ENCODE peak calls at places on chromosomes 16 and 17, in five cellular contexts. One of them, this sample, is unnamed.

GRCh38 chr17:66466933-66467367 is 164.5 kb downstream of the PRKCA start:
- DNase-seq in K562: peak
- DNase-seq in H1: no peak
- DNase-seq in A549: peak
- DNase-seq in HepG2: peak
- DNase-seq in this sample: no peak

GRCh38 chr17:76404256-76404655 is 19.8 kb downstream of the SPHK1 start:
- DNase-seq in K562: no peak
- DNase-seq in H1: no peak
- DNase-seq in A549: no peak
- DNase-seq in HepG2: no peak
- DNase-seq in this sample: no peak

GRCh38 chr16:89602273-89602951 is 11.0 kb upstream of the DPEP1 start:
- DNase-seq in K562: peak
- DNase-seq in H1: no peak
- DNase-seq in A549: peak
- DNase-seq in HepG2: no peak
- DNase-seq in this sample: no peak

GRCh38 chr16:81429045-81429521 is 15.5 kb upstream of the CMIP start:
- DNase-seq in K562: peak
- DNase-seq in H1: no peak
- DNase-seq in A549: peak
- DNase-seq in HepG2: peak
- DNase-seq in this sample: no peak

GRCh38 chr17:61770043-61770442 is 93.3 kb downstream of the BRIP1 start:
- DNase-seq in K562: no peak
- DNase-seq in H1: no peak
- DNase-seq in A549: no peak
- DNase-seq in HepG2: no peak
- DNase-seq in this sample: no peak

GRCh38 chr16:67430504-67431076 is 331 bp upstream of the HSD11B2 start:
- DNase-seq in K562: peak
- DNase-seq in H1: no peak
- DNase-seq in A549: no peak
- DNase-seq in HepG2: peak
- DNase-seq in this sample: no peak

GRCh38 chr17:42937712-42938596 is 26.3 kb downstream of the AARSD1 start:
- DNase-seq in K562: peak
- DNase-seq in H1: peak
- DNase-seq in A549: peak
- DNase-seq in HepG2: peak
- DNase-seq in this sample: no peak

GRCh38 chr17:76735006-76735405 is 2.1 kb downstream of the SRSF2 start:
- DNase-seq in K562: no peak
- DNase-seq in H1: no peak
- DNase-seq in A549: peak
- DNase-seq in HepG2: peak
- DNase-seq in this sample: no peak

GRCh38 chr16:71627631-71628236 is 1.8 kb downstream of the MARVELD3 start:
- DNase-seq in K562: peak
- DNase-seq in H1: no peak
- DNase-seq in A549: no peak
- DNase-seq in HepG2: no peak
- DNase-seq in this sample: no peak

GRCh38 chr17:82439829-82440365 is 10.7 kb downstream of the CYBC1 start:
- DNase-seq in K562: no peak
- DNase-seq in H1: no peak
- DNase-seq in A549: no peak
- DNase-seq in HepG2: no peak
- DNase-seq in this sample: no peak

GRCh38 chr17:67246648-67247415 is 1.8 kb upstream of the HELZ start:
- DNase-seq in K562: peak
- DNase-seq in H1: peak
- DNase-seq in A549: peak
- DNase-seq in HepG2: peak
- DNase-seq in this sample: peak

GRCh38 chr17:61574542-61575351 is 16.3 kb downstream of the NACA2 start:
- DNase-seq in K562: peak
- DNase-seq in H1: no peak
- DNase-seq in A549: peak
- DNase-seq in HepG2: peak
- DNase-seq in this sample: no peak

GRCh38 chr17:9236286-9237052 is 215.2 kb downstream of the NTN1 start:
- DNase-seq in K562: no peak
- DNase-seq in H1: no peak
- DNase-seq in A549: no peak
- DNase-seq in HepG2: no peak
- DNase-seq in this sample: no peak

GRCh38 chr16:49748322-49748721 is 107.6 kb downstream of the ZNF423 start:
- DNase-seq in K562: no peak
- DNase-seq in H1: no peak
- DNase-seq in A549: no peak
- DNase-seq in HepG2: no peak
- DNase-seq in this sample: no peak

GRCh38 chr17:17768415-17769088 is 68.2 kb downstream of the SREBF1 start:
- DNase-seq in K562: no peak
- DNase-seq in H1: no peak
- DNase-seq in A549: no peak
- DNase-seq in HepG2: no peak
- DNase-seq in this sample: no peak

GRCh38 chr17:2028737-2029136 is 1.2 kb upstream of the DPH1 start:
- DNase-seq in K562: no peak
- DNase-seq in H1: no peak
- DNase-seq in A549: no peak
- DNase-seq in HepG2: no peak
- DNase-seq in this sample: no peak

GRCh38 chr17:71516149-71516548 is 604.7 kb upstream of the SOX9 start:
- DNase-seq in K562: no peak
- DNase-seq in H1: no peak
- DNase-seq in A549: no peak
- DNase-seq in HepG2: no peak
- DNase-seq in this sample: no peak
- TF ChIP-seq KDM1A in K562: no peak
- TF ChIP-seq KDM1A in H1: no peak
- TF ChIP-seq KDM1A in A549: no peak
- TF ChIP-seq KDM1A in HepG2: no peak
- TF ChIP-seq KDM1A in this sample: no peak

DNA sequence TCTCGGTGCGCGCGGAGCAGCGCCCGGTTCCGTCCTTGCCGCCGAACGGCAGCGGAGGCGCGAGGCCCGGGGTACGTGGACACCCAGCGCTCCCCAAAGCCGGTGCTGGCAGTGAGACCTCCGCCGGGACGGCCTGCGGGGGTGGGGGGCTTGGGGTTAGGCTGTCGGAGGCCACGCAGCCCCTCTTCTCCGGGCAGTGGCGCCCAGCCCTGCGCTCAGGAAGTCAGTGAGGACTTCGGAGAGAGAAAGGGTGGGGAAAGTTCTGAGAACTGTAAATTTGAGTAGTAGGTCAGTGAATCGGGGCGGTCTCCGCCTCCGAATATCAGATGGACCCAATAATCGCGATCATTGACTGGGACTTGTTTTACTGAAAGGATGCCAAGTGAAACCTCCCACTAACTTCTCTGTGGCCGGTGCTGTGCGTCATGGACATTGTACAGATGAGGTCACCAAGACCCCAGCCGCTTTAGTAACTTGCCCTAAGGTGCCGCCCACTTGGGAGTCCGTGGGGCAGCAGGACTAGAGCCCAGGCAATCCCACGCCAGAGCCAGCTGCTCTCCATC is 468 bp downstream of the IL4R start:
- DNase-seq in K562: no peak
- DNase-seq in H1: no peak
- DNase-seq in A549: peak
- DNase-seq in HepG2: peak
- DNase-seq in this sample: no peak
- TF ChIP-seq KDM1A in K562: peak
- TF ChIP-seq KDM1A in H1: no peak
- TF ChIP-seq KDM1A in A549: no peak
- TF ChIP-seq KDM1A in HepG2: no peak
- TF ChIP-seq KDM1A in this sample: no peak

GRCh38 chr17:80005360-80006338 is 30.0 kb downstream of the TBC1D16 start:
- DNase-seq in K562: peak
- DNase-seq in H1: no peak
- DNase-seq in A549: peak
- DNase-seq in HepG2: peak
- DNase-seq in this sample: no peak
- TF ChIP-seq KDM1A in K562: no peak
- TF ChIP-seq KDM1A in H1: peak
- TF ChIP-seq KDM1A in A549: no peak
- TF ChIP-seq KDM1A in HepG2: no peak
- TF ChIP-seq KDM1A in this sample: no peak

GRCh38 chr17:235831-236640 is 54.6 kb upstream of the DOC2B start:
- DNase-seq in K562: no peak
- DNase-seq in H1: no peak
- DNase-seq in A549: no peak
- DNase-seq in HepG2: no peak
- DNase-seq in this sample: no peak
- TF ChIP-seq KDM1A in K562: no peak
- TF ChIP-seq KDM1A in H1: peak
- TF ChIP-seq KDM1A in A549: peak
- TF ChIP-seq KDM1A in HepG2: no peak
- TF ChIP-seq KDM1A in this sample: no peak

GRCh38 chr17:20925091-20925490 is 117.7 kb downstream of the USP22 start:
- DNase-seq in K562: no peak
- DNase-seq in H1: no peak
- DNase-seq in A549: no peak
- DNase-seq in HepG2: no peak
- DNase-seq in this sample: no peak

GRCh38 chr17:20924306-20924705 is 118.5 kb downstream of the USP22 start:
- DNase-seq in K562: no peak
- DNase-seq in H1: no peak
- DNase-seq in A549: no peak
- DNase-seq in HepG2: no peak
- DNase-seq in this sample: no peak

GRCh38 chr17:20927586-20927985 is 115.2 kb downstream of the USP22 start:
- DNase-seq in K562: no peak
- DNase-seq in H1: no peak
- DNase-seq in A549: no peak
- DNase-seq in HepG2: no peak
- DNase-seq in this sample: no peak

GRCh38 chr17:20925954-20926353 is 116.9 kb downstream of the USP22 start:
- DNase-seq in K562: no peak
- DNase-seq in H1: no peak
- DNase-seq in A549: no peak
- DNase-seq in HepG2: no peak
- DNase-seq in this sample: no peak

GRCh38 chr17:20926532-20926931 is 116.3 kb downstream of the USP22 start:
- DNase-seq in K562: no peak
- DNase-seq in H1: no peak
- DNase-seq in A549: no peak
- DNase-seq in HepG2: no peak
- DNase-seq in this sample: no peak
- TF ChIP-seq KDM1A in K562: no peak
- TF ChIP-seq KDM1A in H1: no peak
- TF ChIP-seq KDM1A in A549: no peak
- TF ChIP-seq KDM1A in HepG2: no peak
- TF ChIP-seq KDM1A in this sample: no peak

GRCh38 chr17:78723001-78723796 is 58.9 kb downstream of the CYTH1 start:
- DNase-seq in K562: no peak
- DNase-seq in H1: no peak
- DNase-seq in A549: no peak
- DNase-seq in HepG2: no peak
- DNase-seq in this sample: no peak
- TF ChIP-seq KDM1A in K562: no peak
- TF ChIP-seq KDM1A in H1: no peak
- TF ChIP-seq KDM1A in A549: no peak
- TF ChIP-seq KDM1A in HepG2: no peak
- TF ChIP-seq KDM1A in this sample: no peak

DNA sequence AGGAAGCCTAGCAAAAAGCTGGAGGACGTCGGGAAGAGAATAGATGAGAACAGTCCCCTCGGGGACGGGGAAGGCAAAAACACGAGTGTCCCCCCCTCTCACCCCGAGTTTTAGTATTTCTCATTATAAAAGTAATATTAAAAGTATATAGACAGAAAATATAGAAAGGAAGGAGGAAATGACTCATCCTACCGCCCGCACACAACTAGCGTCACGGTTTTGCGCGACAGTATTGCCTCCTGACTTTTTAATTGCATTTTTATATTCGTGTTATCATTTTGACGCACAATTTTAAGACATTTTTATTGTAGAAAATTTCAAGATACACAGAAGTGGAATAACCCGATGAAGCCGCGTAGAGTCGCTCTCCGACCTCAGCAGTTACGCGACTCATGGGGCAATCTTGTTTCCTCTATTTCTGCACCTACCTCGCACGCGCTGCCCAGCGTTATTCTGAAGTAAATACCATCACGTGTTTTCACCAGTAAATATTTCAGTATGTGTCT is 652 bp upstream of the SLC25A19 start:
- DNase-seq in K562: no peak
- DNase-seq in H1: no peak
- DNase-seq in A549: peak
- DNase-seq in HepG2: no peak
- DNase-seq in this sample: peak
- TF ChIP-seq KDM1A in K562: no peak
- TF ChIP-seq KDM1A in H1: no peak
- TF ChIP-seq KDM1A in A549: no peak
- TF ChIP-seq KDM1A in HepG2: no peak
- TF ChIP-seq KDM1A in this sample: no peak

DNA sequence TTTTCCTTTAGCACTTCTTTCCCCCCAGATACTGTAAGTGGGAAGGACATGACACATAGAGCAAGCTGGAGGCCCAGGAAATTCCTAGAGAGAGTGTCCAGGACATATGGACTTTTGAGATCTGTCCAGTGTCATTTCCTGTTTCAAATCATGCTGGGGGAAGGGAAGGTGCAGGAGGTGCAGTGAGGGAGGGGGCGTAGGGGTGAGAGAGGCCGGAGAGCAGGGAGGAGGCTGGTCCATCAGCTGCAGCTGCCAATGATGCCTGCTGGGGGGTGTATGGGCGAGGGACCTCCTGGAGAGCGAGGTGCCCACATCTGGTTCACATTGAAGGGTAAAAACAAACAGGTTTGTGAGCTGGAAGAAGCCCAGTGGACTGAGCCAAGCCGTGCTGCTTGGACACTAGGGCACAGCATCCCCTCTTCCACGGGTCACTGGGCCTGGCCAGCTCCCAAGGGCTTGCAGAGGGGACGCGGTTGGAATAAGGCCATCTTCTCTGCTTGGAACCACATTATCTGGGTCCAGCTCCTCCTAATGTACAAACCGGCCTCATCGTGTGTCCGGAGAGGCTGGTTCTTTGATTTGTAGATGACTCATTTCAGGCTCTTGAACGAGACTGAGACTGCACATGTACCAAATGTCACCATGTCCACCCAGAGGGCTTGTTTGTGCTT is 70.4 kb upstream of the SMURF2 start:
- DNase-seq in K562: no peak
- DNase-seq in H1: no peak
- DNase-seq in A549: peak
- DNase-seq in HepG2: peak
- DNase-seq in this sample: no peak
- TF ChIP-seq KDM1A in K562: no peak
- TF ChIP-seq KDM1A in H1: no peak
- TF ChIP-seq KDM1A in A549: no peak
- TF ChIP-seq KDM1A in HepG2: no peak
- TF ChIP-seq KDM1A in this sample: no peak

DNA sequence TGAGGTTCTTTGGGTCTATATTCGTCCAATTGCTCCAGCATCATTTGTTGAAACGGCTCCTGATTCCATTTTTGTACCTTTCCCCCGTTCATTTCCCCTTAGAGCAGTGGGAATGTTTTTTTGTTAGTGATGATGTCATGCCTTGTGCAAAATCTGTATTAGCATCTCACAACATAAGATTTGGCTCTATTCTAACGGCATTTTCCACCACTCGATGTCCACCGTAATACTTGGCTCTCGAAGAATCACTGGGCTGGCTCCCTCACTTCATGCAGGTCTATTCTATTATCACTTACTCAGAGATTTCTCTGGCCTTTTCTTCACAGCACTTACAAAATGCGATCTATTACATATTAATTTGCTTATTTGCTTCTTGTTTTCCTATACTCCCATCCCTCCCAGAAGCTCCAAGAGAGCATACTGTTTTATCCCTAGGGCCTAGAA is 571 bp upstream of the NME1 start:
- DNase-seq in K562: no peak
- DNase-seq in H1: no peak
- DNase-seq in A549: no peak
- DNase-seq in HepG2: peak
- DNase-seq in this sample: no peak
- TF ChIP-seq KDM1A in K562: no peak
- TF ChIP-seq KDM1A in H1: no peak
- TF ChIP-seq KDM1A in A549: no peak
- TF ChIP-seq KDM1A in HepG2: no peak
- TF ChIP-seq KDM1A in this sample: no peak

This sample was measured in GM12878.